ENCODE peak calls at places on chromosome X, in six cellular contexts. N, Y, E, D, A and O are unnamed samples.

GRCh38 chrX:98068210-98068609 is 1184.5 kb downstream of the RPA4 start:
- DNase-seq in Y (no peak), D (no peak), A (no peak), N (no peak), E (no peak), O (no peak)

GRCh38 chrX:102558607-102559006 is 40.7 kb upstream of the ARMCX5 start:
- DNase-seq in D (no peak), A (no peak), E (no peak), Y (no peak), N (no peak), O (no peak)

GRCh38 chrX:21503593-21503992 is 129.4 kb downstream of the CNKSR2 start:
- DNase-seq in Y (no peak), A (no peak), N (no peak), D (no peak), E (no peak), O (no peak)

GRCh38 chrX:55057691-55058249 is 17.1 kb upstream of the PAGE2B start:
- DNase-seq in N (peak), A (peak), E (peak), D (no peak), Y (peak), O (peak)

GRCh38 chrX:102745513-102746133 is 25.1 kb downstream of the GPRASP3 start:
- DNase-seq in D (no peak), N (no peak), Y (no peak), E (no peak), A (no peak), O (no peak)

GRCh38 chrX:103565752-103566151 is 19.6 kb upstream of the TCEAL4 start:
- DNase-seq in E (no peak), N (no peak), A (no peak), D (no peak), Y (no peak), O (no peak)

GRCh38 chrX:39000802-39001201 is 199.5 kb downstream of the MID1IP1 start:
- DNase-seq in Y (no peak), E (no peak), N (no peak), D (no peak), A (no peak), O (no peak)

GRCh38 chrX:41086627-41086932 is 1.3 kb downstream of the USP9X start:
- DNase-seq in E (no peak), Y (no peak), D (no peak), N (no peak), A (no peak), O (peak)

GRCh38 chrX:102835504-102836146 is 101.4 kb upstream of the RAB40AL start:
- DNase-seq in D (no peak), N (peak), A (peak), E (peak), Y (peak), O (peak)

GRCh38 chrX:40402771-40403533 is 177.8 kb upstream of the ATP6AP2 start:
- DNase-seq in D (no peak), A (no peak), E (no peak), Y (peak), N (peak), O (peak)

GRCh38 chrX:39753296-39753996 is 344.3 kb downstream of the BCOR start:
- DNase-seq in E (peak), D (no peak), A (no peak), Y (peak), N (peak), O (peak)

GRCh38 chrX:25028726-25029125 is 13.0 kb upstream of the ARX start:
- DNase-seq in A (no peak), E (no peak), D (no peak), Y (no peak), N (no peak), O (no peak)

GRCh38 chrX:42093756-42094155 is 170.4 kb upstream of the CASK start:
- DNase-seq in E (peak), N (no peak), Y (no peak), A (no peak), D (peak), O (no peak)

GRCh38 chrX:123361371-123361770 is 177.3 kb downstream of the GRIA3 start:
- DNase-seq in E (no peak), Y (no peak), D (no peak), N (no peak), A (no peak), O (no peak)

GRCh38 chrX:132480581-132481203 is 8.1 kb downstream of the MBNL3 start:
- DNase-seq in A (peak), N (no peak), D (peak), Y (no peak), E (peak), O (peak)

GRCh38 chrX:133527415-133527814 is 112.1 kb upstream of the GPC4 start:
- DNase-seq in Y (no peak), A (no peak), E (no peak), N (no peak), D (no peak), O (no peak)

GRCh38 chrX:129984196-129984962 is 1.9 kb downstream of the BCORL1 start:
- DNase-seq in E (no peak), A (no peak), N (peak), Y (peak), D (no peak), O (peak)

GRCh38 chrX:87626996-87627395 is 109.4 kb downstream of the KLHL4 start:
- DNase-seq in D (no peak), Y (peak), E (peak), A (no peak), N (no peak), O (no peak)

GRCh38 chrX:17497193-17497592 is 122.2 kb downstream of the NHS start:
- DNase-seq in Y (no peak), D (no peak), A (no peak), N (no peak), E (no peak), O (no peak)
- TF ChIP-seq MYC in Y (no peak), D (no peak), A (no peak), N (no peak), E (no peak), O (no peak)

GRCh38 chrX:153920546-153920945 is 5.5 kb downstream of the ARHGAP4 start:
- DNase-seq in E (no peak), Y (no peak), D (no peak), A (no peak), N (no peak), O (no peak)

GRCh38 chrX:153922286-153922573 is 3.8 kb downstream of the ARHGAP4 start:
- DNase-seq in N (no peak), Y (no peak), A (no peak), D (no peak), E (no peak), O (no peak)

GRCh38 chrX:153922932-153923857 is 2.9 kb downstream of the ARHGAP4 start:
- DNase-seq in E (peak), N (no peak), D (no peak), A (no peak), Y (peak), O (no peak)

GRCh38 chrX:153921070-153921469 is 5.0 kb downstream of the ARHGAP4 start:
- DNase-seq in A (no peak), D (no peak), N (no peak), Y (no peak), E (no peak), O (no peak)

GRCh38 chrX:153921511-153922285 is 4.4 kb downstream of the ARHGAP4 start:
- DNase-seq in Y (no peak), D (no peak), A (no peak), E (no peak), N (no peak), O (no peak)
- H3K4me3 ChIP-seq in Y (no peak), D (no peak), A (no peak), E (no peak), N (no peak), O (no peak)

DNA sequence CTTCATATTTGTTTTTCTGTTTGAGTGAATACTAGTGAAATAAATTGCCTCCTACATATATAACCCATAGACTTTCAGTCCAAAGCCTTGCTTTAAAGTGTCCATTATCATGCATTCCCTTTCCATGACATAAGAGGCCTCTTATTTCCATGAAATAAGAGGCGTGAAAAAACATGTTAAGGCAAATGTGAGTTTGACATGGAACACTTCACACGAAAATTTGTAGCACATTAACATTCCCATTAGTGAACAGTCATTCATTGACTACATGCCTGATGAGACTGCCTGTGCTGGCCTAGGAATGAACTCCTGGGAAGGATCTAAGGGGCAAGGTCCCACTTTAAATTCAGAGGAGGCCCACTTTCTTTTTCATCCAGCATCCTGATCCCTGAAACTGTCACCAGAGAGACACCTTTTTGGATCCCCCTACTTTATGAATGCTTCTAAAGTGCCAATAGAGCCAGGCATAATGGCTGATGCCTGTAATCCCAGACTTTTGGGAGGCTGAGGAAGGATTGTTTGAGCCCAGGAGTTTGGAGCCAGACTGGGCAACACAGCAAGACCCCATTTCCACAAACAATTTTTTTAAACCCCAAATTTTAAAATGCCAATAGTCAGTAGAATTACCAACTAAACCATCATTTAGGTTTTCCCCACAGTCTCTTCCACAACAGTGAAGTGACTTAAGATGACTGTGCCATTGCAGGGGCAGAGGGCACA is 6.7 kb downstream of the RTL8B start:
- DNase-seq in E (no peak), Y (no peak), A (no peak), N (no peak), D (no peak), O (no peak)
- TF ChIP-seq MYC in E (no peak), Y (no peak), A (no peak), N (no peak), D (no peak), O (no peak)

GRCh38 chrX:108114541-108114940 is 23.0 kb downstream of the ATG4A start:
- DNase-seq in Y (no peak), N (no peak), A (no peak), D (peak), E (no peak), O (no peak)
- H3K4me3 ChIP-seq in Y (no peak), N (no peak), A (no peak), D (no peak), E (no peak), O (no peak)

GRCh38 chrX:153885968-153886903 is at the start of gene L1CAM:
- DNase-seq in Y (no peak), N (peak), A (no peak), E (no peak), D (no peak), O (no peak)

GRCh38 chrX:153883163-153883843 is 2.7 kb downstream of the L1CAM start:
- DNase-seq in E (no peak), D (no peak), A (no peak), Y (no peak), N (peak), O (no peak)

GRCh38 chrX:153884136-153885076 is 1.6 kb downstream of the L1CAM start:
- DNase-seq in Y (peak), N (no peak), A (no peak), D (no peak), E (no peak), O (no peak)

GRCh38 chrX:153886915-153887314 is 942 bp upstream of the L1CAM start:
- DNase-seq in N (no peak), D (no peak), Y (no peak), A (no peak), E (no peak), O (no peak)

GRCh38 chrX:153885208-153885787 is 675 bp downstream of the L1CAM start:
- DNase-seq in E (no peak), Y (no peak), A (no peak), N (peak), D (no peak), O (no peak)
- TF ChIP-seq MYC in E (no peak), Y (no peak), A (no peak), N (no peak), D (no peak), O (no peak)

GRCh38 chrX:10156199-10157031 is at the start of gene CLCN4:
- DNase-seq in N (no peak), E (peak), A (peak), Y (peak), D (no peak), O (peak)

GRCh38 chrX:10157545-10157944 is 770 bp downstream of the CLCN4 start:
- DNase-seq in A (no peak), D (no peak), Y (no peak), E (peak), N (no peak), O (no peak)

GRCh38 chrX:10155137-10155536 is 1.6 kb upstream of the CLCN4 start:
- DNase-seq in E (no peak), D (no peak), N (no peak), Y (no peak), A (no peak), O (no peak)

GRCh38 chrX:10158279-10158939 is 1.6 kb downstream of the CLCN4 start:
- DNase-seq in Y (no peak), D (no peak), A (no peak), N (no peak), E (peak), O (no peak)

GRCh38 chrX:10157032-10157341 is 212 bp downstream of the CLCN4 start:
- DNase-seq in Y (no peak), E (no peak), N (no peak), D (no peak), A (no peak), O (no peak)
- H3K4me3 ChIP-seq in Y (peak), E (peak), N (no peak), D (peak), A (peak), O (no peak)

DNA sequence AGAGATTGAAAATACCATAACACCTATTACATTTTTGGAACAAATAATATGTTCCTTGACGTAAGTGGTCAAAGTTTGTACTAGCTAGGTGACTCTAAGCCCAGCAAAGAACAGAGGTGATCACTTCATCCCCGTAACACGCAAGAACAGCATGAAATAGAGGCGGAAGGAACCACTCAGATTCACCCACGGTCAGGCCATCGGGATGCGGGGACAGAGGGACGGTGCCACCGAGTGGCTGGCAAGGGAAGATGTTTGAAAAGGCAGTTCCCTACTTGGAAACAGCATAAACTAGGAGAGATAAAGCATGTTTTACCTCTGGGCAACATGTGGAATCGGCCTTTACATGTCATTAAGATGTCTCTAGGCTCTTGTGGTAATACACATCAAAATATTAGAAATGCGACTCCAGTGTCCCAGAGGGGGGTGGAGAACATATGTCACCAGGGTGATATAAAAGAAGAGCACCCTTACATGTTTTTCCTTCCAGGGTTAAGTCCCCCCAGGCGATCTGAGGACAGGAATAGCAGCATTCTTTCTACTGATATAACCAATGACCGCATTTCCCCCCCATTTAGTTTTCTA is 84.0 kb downstream of the PHKA2 start:
- DNase-seq in E (peak), D (no peak), A (no peak), N (no peak), Y (peak), O (peak)
- TF ChIP-seq MYC in E (no peak), D (no peak), A (no peak), N (no peak), Y (no peak), O (no peak)

GRCh38 chrX:10352536-10352935 is 195.8 kb downstream of the CLCN4 start:
- DNase-seq in N (no peak), D (no peak), A (no peak), Y (no peak), E (no peak), O (no peak)

GRCh38 chrX:10350991-10351390 is 194.2 kb downstream of the CLCN4 start:
- DNase-seq in A (no peak), N (no peak), E (no peak), Y (no peak), D (no peak), O (no peak)

DNA sequence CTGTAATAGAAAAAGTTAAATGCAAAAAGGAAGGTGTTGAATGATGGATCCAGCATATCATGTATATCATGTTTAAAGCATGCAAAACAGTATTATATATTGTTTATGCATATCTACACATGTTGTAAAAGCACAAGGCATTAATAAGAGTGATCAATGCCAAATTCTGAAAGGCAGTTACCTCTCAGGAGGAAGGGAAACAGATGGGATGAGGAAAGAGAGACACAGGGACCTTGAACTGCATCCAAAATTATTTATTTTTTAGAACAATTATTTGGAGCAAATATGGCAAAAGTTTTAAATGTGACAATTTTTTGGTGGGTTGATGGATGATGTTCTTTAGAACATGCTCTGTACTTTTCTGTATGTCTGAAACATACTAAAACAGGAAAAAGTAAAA is 193.4 kb downstream of the CLCN4 start:
- DNase-seq in E (no peak), D (no peak), N (no peak), Y (no peak), A (no peak), O (no peak)
- H3K4me3 ChIP-seq in E (no peak), D (no peak), N (no peak), Y (no peak), A (no peak), O (no peak)